ENCODE peak calls at places on chromosomes 7 and 10, in nine cellular contexts. Y, N, L, R, E, I, B, J and D are unnamed samples. For H3K27me3, the result is how much of the 10 kb centered on the place peaks cover.

GRCh38 chr10:63719174-63719856 is 198.1 kb downstream of the REEP3 start:
- DNase-seq in Y (no peak), N (no peak), L (no peak), R (no peak), E (peak), I (no peak), B (no peak), J (no peak), D (no peak)

GRCh38 chr10:96896884-96897589 is 64.9 kb downstream of the LCOR start:
- DNase-seq in Y (no peak), N (no peak), L (no peak), R (no peak), E (no peak), I (no peak), B (no peak), J (no peak), D (no peak)

GRCh38 chr7:50396856-50397255 is 53.3 kb downstream of the FIGNL1 start:
- DNase-seq in Y (no peak), N (no peak), L (no peak), R (no peak), E (no peak), I (no peak), B (no peak), J (no peak), D (no peak)

GRCh38 chr10:99784025-99784730 is 1.7 kb downstream of the ABCC2 start:
- DNase-seq in Y (no peak), N (no peak), L (no peak), R (no peak), E (peak), I (peak), B (no peak), J (no peak), D (no peak)

GRCh38 chr10:58225654-58226053 is 42.0 kb downstream of the IPMK start:
- DNase-seq in Y (no peak), N (no peak), L (no peak), R (no peak), E (no peak), I (no peak), B (no peak), J (no peak), D (no peak)

GRCh38 chr7:150778014-150778737 is 22.0 kb downstream of the TMEM176B start:
- DNase-seq in Y (no peak), N (no peak), L (no peak), R (no peak), E (peak), I (no peak), B (no peak), J (no peak), D (peak)

GRCh38 chr10:128078136-128078969 is 47.9 kb downstream of the MKI67 start:
- DNase-seq in Y (peak), N (no peak), L (no peak), R (peak), E (peak), I (no peak), B (no peak), J (no peak), D (no peak)

GRCh38 chr7:87627634-87627994 is 584 bp upstream of the RUNDC3B start:
- DNase-seq in Y (peak), N (peak), L (peak), R (peak), E (no peak), I (peak), B (no peak), J (peak), D (peak)

GRCh38 chr7:1322240-1323110 is 89.8 kb downstream of the UNCX start:
- DNase-seq in Y (peak), N (no peak), L (no peak), R (no peak), E (no peak), I (no peak), B (no peak), J (no peak), D (peak)

GRCh38 chr10:127117125-127117524 is 79.3 kb downstream of the INSYN2A start:
- DNase-seq in Y (no peak), N (no peak), L (peak), R (peak), E (peak), I (peak), B (peak), J (peak), D (peak)

GRCh38 chr7:128453836-128454804 is 1.6 kb upstream of the HILPDA start:
- DNase-seq in Y (peak), N (no peak), L (peak), R (peak), E (no peak), I (peak), B (no peak), J (peak), D (peak)

GRCh38 chr7:130649004-130649790 is 19.4 kb downstream of the COPG2 start:
- DNase-seq in Y (no peak), N (no peak), L (no peak), R (no peak), E (no peak), I (no peak), B (no peak), J (no peak), D (no peak)

GRCh38 chr7:112404321-112404720 is 45.9 kb upstream of the IFRD1 start:
- DNase-seq in Y (no peak), N (no peak), L (no peak), R (no peak), E (no peak), I (no peak), B (no peak), J (no peak), D (no peak)

GRCh38 chr10:1626835-1627234 is 110.5 kb downstream of the ADARB2 start:
- DNase-seq in Y (no peak), N (no peak), L (no peak), R (no peak), E (no peak), I (no peak), B (no peak), J (no peak), D (no peak)

GRCh38 chr10:101216207-101216607 is 13.1 kb downstream of the LBX1 start:
- DNase-seq in Y (no peak), N (peak), L (no peak), R (peak), E (no peak), I (no peak), B (no peak), J (no peak), D (no peak)

GRCh38 chr7:85529197-85529596 is 342.3 kb upstream of the SEMA3D start:
- DNase-seq in Y (no peak), N (no peak), L (no peak), R (no peak), E (no peak), I (peak), B (no peak), J (no peak), D (peak)

GRCh38 chr10:128528781-128529180 is 402.6 kb upstream of the MKI67 start:
- DNase-seq in Y (no peak), N (peak), L (no peak), R (no peak), E (no peak), I (no peak), B (no peak), J (no peak), D (no peak)

GRCh38 chr7:44887293-44887692 is 2.0 kb upstream of the PURB start:
- DNase-seq in Y (no peak), N (no peak), L (no peak), R (no peak), E (no peak), I (no peak), B (no peak), J (no peak), D (no peak)

GRCh38 chr7:135386181-135386580 is 123.7 kb downstream of the CNOT4 start:
- DNase-seq in Y (no peak), N (no peak), L (no peak), R (no peak), E (no peak), I (no peak), B (no peak), J (no peak), D (no peak)

GRCh38 chr10:44847110-44847509 is 64.0 kb upstream of the TMEM72 start:
- DNase-seq in Y (no peak), N (no peak), L (no peak), R (no peak), E (no peak), I (no peak), B (no peak), J (no peak), D (no peak)

GRCh38 chr7:152081088-152081487 is 55.6 kb downstream of the GALNT11 start:
- DNase-seq in Y (no peak), N (no peak), L (no peak), R (no peak), E (peak), I (no peak), B (no peak), J (no peak), D (no peak)

GRCh38 chr10:26859241-26860025 is 1.3 kb downstream of the ABI1 start:
- DNase-seq in Y (no peak), N (no peak), L (no peak), R (no peak), E (peak), I (no peak), B (no peak), J (no peak), D (no peak)

GRCh38 chr10:131260452-131261211 is 50.9 kb downstream of the TCERG1L start:
- DNase-seq in Y (peak), N (no peak), L (no peak), R (no peak), E (no peak), I (no peak), B (no peak), J (no peak), D (peak)

GRCh38 chr10:35289198-35289597 is 47.1 kb upstream of the CCNY start:
- DNase-seq in Y (no peak), N (no peak), L (no peak), R (no peak), E (no peak), I (no peak), B (no peak), J (no peak), D (no peak)

GRCh38 chr10:2978111-2978510 is 89.2 kb upstream of the PFKP start:
- DNase-seq in Y (no peak), N (no peak), L (no peak), R (no peak), E (peak), I (no peak), B (no peak), J (no peak), D (no peak)

GRCh38 chr10:66215005-66215404 is 710.8 kb upstream of the LRRTM3 start:
- DNase-seq in Y (no peak), N (no peak), L (no peak), R (no peak), E (peak), I (no peak), B (no peak), J (no peak), D (no peak)

GRCh38 chr7:45293295-45293942 is 135.8 kb downstream of the RAMP3 start:
- DNase-seq in Y (no peak), N (no peak), L (no peak), R (no peak), E (no peak), I (no peak), B (no peak), J (no peak), D (no peak)

GRCh38 chr7:2809903-2810628 is 34.0 kb downstream of the GNA12 start:
- DNase-seq in Y (no peak), N (no peak), L (peak), R (no peak), E (no peak), I (no peak), B (no peak), J (peak), D (peak)

GRCh38 chr10:89384474-89385324 is 6.8 kb downstream of the IFIT1B start:
- DNase-seq in Y (no peak), N (no peak), L (no peak), R (no peak), E (no peak), I (no peak), B (no peak), J (no peak), D (no peak)

GRCh38 chr10:24707445-24707844 is 16.2 kb downstream of the ARHGAP21 start:
- DNase-seq in Y (no peak), N (no peak), L (no peak), R (no peak), E (no peak), I (no peak), B (no peak), J (no peak), D (no peak)

GRCh38 chr7:14786314-14786895 is 116.1 kb downstream of the DGKB start:
- DNase-seq in Y (no peak), N (peak), L (no peak), R (no peak), E (no peak), I (no peak), B (no peak), J (peak), D (no peak)

GRCh38 chr10:102186128-102186527 is 33.9 kb downstream of the NOLC1 start:
- DNase-seq in Y (no peak), N (no peak), L (no peak), R (no peak), E (no peak), I (no peak), B (no peak), J (no peak), D (no peak)

GRCh38 chr7:101115215-101115614 is 11.7 kb upstream of the SERPINE1 start:
- DNase-seq in Y (no peak), N (no peak), L (no peak), R (no peak), E (no peak), I (no peak), B (no peak), J (no peak), D (no peak)

DNA sequence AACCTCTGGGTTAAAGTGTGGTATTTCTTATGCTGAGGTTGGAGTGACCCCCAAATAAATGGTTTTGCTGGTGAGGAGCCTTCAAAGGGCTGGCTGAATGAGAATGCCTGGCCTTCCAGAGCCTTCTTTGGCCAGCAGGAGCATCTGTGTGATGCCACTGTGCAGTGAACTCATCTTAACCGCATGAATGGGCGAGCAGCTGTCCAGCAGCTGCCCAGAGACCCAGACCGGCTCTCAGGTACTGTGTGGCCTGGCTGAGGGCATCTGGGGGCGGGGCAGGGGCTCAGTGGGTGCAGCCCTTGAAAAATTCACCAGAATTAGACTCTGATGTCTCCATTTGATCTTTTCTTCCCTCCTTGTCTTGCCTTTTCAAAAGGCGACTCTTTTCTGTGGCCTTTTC is 59.0 kb downstream of the SYPL1 start:
- DNase-seq in Y (no peak), N (no peak), L (no peak), R (no peak), E (no peak), I (no peak), B (no peak), J (no peak), D (no peak)
- TF ChIP-seq CTCF in Y (no peak), N (no peak), L (no peak), R (no peak), E (no peak), I (no peak), B (no peak), J (no peak), D (no peak)

DNA sequence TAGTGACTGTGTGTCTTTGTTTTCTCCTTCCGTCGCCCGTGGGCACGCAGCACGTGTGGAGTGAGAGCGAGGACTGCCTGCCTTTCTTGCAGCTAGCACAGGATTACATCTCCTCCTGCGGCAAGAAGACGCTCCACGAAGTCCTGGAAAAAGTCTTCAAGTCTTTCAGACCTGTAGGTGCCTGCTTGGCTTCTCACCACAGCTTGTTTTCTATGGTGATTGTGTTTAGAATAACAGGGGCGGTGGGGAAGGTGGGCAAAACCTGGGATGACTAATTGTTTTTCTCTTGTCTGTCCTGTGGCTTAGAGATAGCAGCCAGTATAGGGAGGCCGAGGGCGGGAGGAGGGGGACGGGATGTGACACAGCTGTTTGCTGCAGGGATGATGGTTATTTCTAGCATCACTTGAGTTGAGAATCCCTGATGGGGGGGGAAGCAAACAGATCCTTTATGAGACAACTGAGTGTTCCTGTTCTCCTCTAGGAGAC is 11.4 kb downstream of the MTURN start:
- DNase-seq in Y (no peak), N (no peak), L (no peak), R (no peak), E (no peak), I (no peak), B (no peak), J (no peak), D (no peak)
- TF ChIP-seq POLR2A in Y (no peak), N (no peak), L (no peak), R (no peak), E (no peak), I (no peak), B (no peak), J (no peak), D (no peak)

GRCh38 chr7:46695045-46695708 is 774.1 kb upstream of the IGFBP3 start:
- DNase-seq in Y (no peak), N (no peak), L (no peak), R (no peak), E (peak), I (peak), B (no peak), J (no peak), D (peak)
- H3K27me3 ChIP-seq in Y (under half), N (under half), L (under half), R (under half), E (under half), I (under half), B (under half), J (under half), D (under half)

DNA sequence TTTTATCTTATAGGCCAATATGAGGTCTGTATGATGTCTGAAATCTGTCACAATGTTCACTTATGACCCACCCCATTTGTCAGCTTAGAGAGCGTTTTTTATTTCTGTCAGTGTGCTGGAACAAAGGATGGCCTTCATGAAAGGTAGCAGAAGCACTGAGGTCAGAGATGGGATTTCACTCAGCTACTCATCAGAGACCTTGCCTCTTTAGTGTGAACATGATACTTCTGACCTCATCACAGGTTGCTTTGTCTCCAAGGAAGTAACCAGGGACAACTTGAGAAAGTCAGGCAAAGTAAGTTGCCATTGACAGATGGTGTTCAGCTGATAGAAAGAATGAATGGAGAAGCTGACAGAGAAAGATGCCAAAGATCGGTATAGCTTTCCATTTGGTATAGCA is 16.3 kb downstream of the YAE1 start:
- DNase-seq in Y (no peak), N (no peak), L (no peak), R (no peak), E (no peak), I (no peak), B (no peak), J (no peak), D (no peak)
- TF ChIP-seq CTCF in Y (no peak), N (no peak), L (no peak), R (no peak), E (no peak), I (no peak), B (no peak), J (no peak), D (no peak)

GRCh38 chr7:155645652-155646051 is 1.2 kb downstream of the RBM33 start:
- DNase-seq in Y (no peak), N (no peak), L (no peak), R (no peak), E (no peak), I (no peak), B (no peak), J (no peak), D (no peak)

GRCh38 chr7:155643804-155644177 is 670 bp upstream of the RBM33 start:
- DNase-seq in Y (peak), N (peak), L (no peak), R (no peak), E (no peak), I (no peak), B (no peak), J (no peak), D (no peak)

GRCh38 chr7:155646669-155647068 is 2.2 kb downstream of the RBM33 start:
- DNase-seq in Y (no peak), N (no peak), L (no peak), R (no peak), E (no peak), I (no peak), B (no peak), J (no peak), D (no peak)

GRCh38 chr7:155644971-155645509 is 579 bp downstream of the RBM33 start:
- DNase-seq in Y (peak), N (no peak), L (peak), R (no peak), E (peak), I (peak), B (peak), J (peak), D (peak)

DNA sequence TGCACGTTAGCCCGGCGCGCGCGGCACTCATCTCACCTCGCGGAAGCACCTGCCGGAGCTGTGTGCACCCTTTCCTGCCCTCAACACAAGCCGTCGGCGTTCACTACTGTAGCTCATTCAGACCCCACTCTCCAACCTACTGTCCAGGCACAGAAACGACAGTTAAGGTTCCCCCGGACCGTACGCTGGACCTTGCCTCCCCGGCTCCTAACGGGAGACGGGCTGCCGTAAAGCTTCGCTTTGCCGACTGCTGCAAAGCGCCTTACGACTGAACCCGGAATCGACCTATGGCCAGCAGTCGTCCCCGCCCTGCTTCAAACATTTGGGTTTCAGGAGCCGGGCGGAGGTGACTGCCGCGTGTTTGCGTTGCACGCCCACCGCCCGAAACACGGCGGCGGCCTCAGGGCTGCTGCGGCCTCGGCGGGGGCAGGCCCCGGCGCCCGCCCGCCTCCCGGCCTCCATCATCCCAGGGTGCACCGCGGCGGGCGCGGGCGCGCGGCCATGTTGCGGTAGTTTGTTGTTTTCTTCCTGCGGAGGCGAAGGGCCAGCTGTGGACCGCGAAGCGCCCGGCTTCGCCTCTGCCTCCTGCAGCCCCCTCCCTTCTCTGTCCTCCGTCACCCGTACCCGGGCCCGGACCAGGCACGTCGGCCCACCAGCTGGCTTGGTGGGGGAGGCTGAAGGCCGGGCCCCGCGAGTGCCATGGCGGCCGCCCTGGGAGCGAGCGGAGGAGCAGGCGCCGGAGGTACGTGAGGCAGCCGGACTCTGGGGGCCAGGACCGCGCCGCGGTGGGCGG is at the start of gene RBM33:
- DNase-seq in Y (peak), N (peak), L (peak), R (peak), E (peak), I (peak), B (peak), J (peak), D (peak)
- TF ChIP-seq POLR2A in Y (no peak), N (peak), L (peak), R (peak), E (peak), I (peak), B (peak), J (peak), D (peak)